ENCODE peak calls at places on chromosome X, in seven cellular contexts. E is choroid plexus epithelial cell; D is fibroblast of villous mesenchyme; Q is stimulated activated CD4-positive, alpha-beta T cell treated with anti-CD3 and anti-CD28 coated beads, TNF-alpha, amount 100 ng/mL, for 4 hours; V is foreskin fibroblast; K is EH; F is endothelial cell. B is an unnamed sample.

GRCh38 chrX:63283331-63283730 is 67.8 kb downstream of the SPIN4 start:
- DNase-seq in D (no peak), E (no peak), F (no peak), Q (no peak), K (peak), V (no peak), B (no peak)

GRCh38 chrX:78514852-78515251 is 144.3 kb downstream of the RTL3 start:
- DNase-seq in V (peak), D (no peak), K (no peak), Q (no peak), F (no peak), E (no peak), B (no peak)

GRCh38 chrX:7987160-7987992 is 60.2 kb upstream of the PNPLA4 start:
- DNase-seq in K (peak), D (peak), Q (no peak), F (no peak), E (no peak), V (peak), B (no peak)

GRCh38 chrX:111511477-111511876 is at the start of gene SERTM2:
- DNase-seq in D (peak), V (no peak), F (no peak), E (peak), Q (no peak), K (no peak), B (no peak)

GRCh38 chrX:100895365-100896075 is 21.4 kb upstream of the NOX1 start:
- DNase-seq in D (peak), E (peak), K (peak), V (peak), F (peak), Q (no peak), B (peak)

GRCh38 chrX:114599305-114599704 is 15.4 kb downstream of the HTR2C start:
- DNase-seq in D (no peak), E (no peak), V (no peak), F (no peak), Q (no peak), K (no peak), B (no peak)

GRCh38 chrX:122115604-122116003 is 1068.2 kb downstream of the GLUD2 start:
- DNase-seq in E (no peak), D (no peak), F (no peak), V (no peak), K (no peak), Q (no peak), B (no peak)

GRCh38 chrX:139930923-139931645 is 1.8 kb downstream of the ATP11C start:
- DNase-seq in D (peak), F (peak), K (peak), Q (no peak), E (peak), V (peak), B (no peak)

GRCh38 chrX:25976683-25977310 is 161.3 kb upstream of the MAGEB18 start:
- DNase-seq in E (no peak), D (no peak), Q (no peak), V (no peak), K (no peak), F (no peak), B (no peak)

GRCh38 chrX:46386511-46386910 is 158.7 kb downstream of the ZNF674 start:
- DNase-seq in F (no peak), D (no peak), V (peak), Q (no peak), E (peak), K (no peak), B (no peak)

GRCh38 chrX:100615015-100615414 is 21.6 kb downstream of the TSPAN6 start:
- DNase-seq in V (peak), D (peak), K (peak), Q (no peak), E (peak), F (peak), B (peak)

GRCh38 chrX:47247999-47248320 is 15.2 kb downstream of the USP11 start:
- DNase-seq in E (no peak), Q (no peak), D (no peak), F (no peak), K (no peak), V (no peak), B (no peak)

GRCh38 chrX:70427360-70427759 is 4.2 kb downstream of the GDPD2 start:
- DNase-seq in D (no peak), Q (no peak), E (no peak), V (no peak), K (no peak), F (no peak), B (no peak)

GRCh38 chrX:65451663-65452062 is 82.9 kb downstream of the LAS1L start:
- DNase-seq in Q (no peak), F (peak), E (peak), K (peak), D (peak), V (peak), B (peak)

GRCh38 chrX:19332983-19333382 is 10.7 kb upstream of the PDHA1 start:
- DNase-seq in F (no peak), D (no peak), K (peak), E (peak), V (peak), Q (no peak), B (peak)

GRCh38 chrX:13077168-13077567 is 32.7 kb upstream of the FAM9C start:
- DNase-seq in D (no peak), V (peak), E (peak), Q (no peak), K (peak), F (no peak), B (no peak)

GRCh38 chrX:71227370-71228062 is 4.5 kb downstream of the GJB1 start:
- DNase-seq in E (no peak), F (no peak), K (no peak), V (no peak), Q (no peak), D (no peak), B (no peak)

GRCh38 chrX:96982159-96982558 is 98.5 kb downstream of the RPA4 start:
- DNase-seq in Q (no peak), D (no peak), K (no peak), F (no peak), E (no peak), V (no peak), B (no peak)

GRCh38 chrX:138014577-138014976 is 448.6 kb downstream of the ZIC3 start:
- DNase-seq in E (no peak), D (no peak), V (no peak), Q (no peak), F (no peak), K (no peak), B (no peak)

GRCh38 chrX:39898147-39898546 is 199.6 kb downstream of the BCOR start:
- DNase-seq in F (no peak), Q (no peak), E (no peak), V (no peak), D (no peak), K (no peak), B (no peak)

GRCh38 chrX:41236629-41237028 is 97.3 kb upstream of the DDX3X start:
- DNase-seq in Q (no peak), D (peak), V (no peak), K (no peak), F (no peak), E (peak), B (no peak)

GRCh38 chrX:2463973-2464676 is 36.7 kb downstream of the DHRSX start:
- DNase-seq in F (no peak), V (no peak), E (peak), K (no peak), Q (no peak), D (peak), B (no peak)

GRCh38 chrX:44183329-44183728 is 160.1 kb downstream of the EFHC2 start:
- DNase-seq in E (no peak), Q (no peak), V (no peak), D (no peak), F (no peak), K (no peak), B (no peak)

GRCh38 chrX:133335027-133335426 is 80.3 kb downstream of the GPC4 start:
- DNase-seq in Q (no peak), E (peak), V (peak), K (peak), D (peak), F (peak), B (peak)

GRCh38 chrX:2894885-2895292 is 34.2 kb downstream of the ARSD start:
- DNase-seq in F (no peak), V (peak), D (peak), E (peak), K (peak), Q (no peak), B (no peak)

B was measured in NCI-H446.